ENCODE peak calls at places on chromosomes 7 and 10, in six cellular contexts. P is brain microvascular endothelial cell, R is glutamatergic neuron, Z is neural crest cell, B is RWPE1, Q is neural progenitor cell. S is an unnamed sample.

GRCh38 chr7:23418046-23418445 is 52.2 kb downstream of the IGF2BP3 start:
- DNase-seq in P (no peak), R (no peak), Z (no peak), B (no peak), Q (no peak), S (no peak)

GRCh38 chr7:16619979-16620408 is 25.6 kb downstream of the ANKMY2 start:
- DNase-seq in P (no peak), R (no peak), Z (no peak), B (no peak), Q (no peak), S (no peak)

GRCh38 chr7:68936501-68936900 is 661.8 kb upstream of the AUTS2 start:
- DNase-seq in P (no peak), R (no peak), Z (no peak), B (no peak), Q (no peak), S (no peak)

GRCh38 chr7:920351-921070 is 34.0 kb downstream of the ADAP1 start:
- DNase-seq in P (no peak), R (peak; percentile 10), Z (no peak), B (no peak), Q (no peak), S (no peak)

GRCh38 chr7:90390926-90391325 is 12.3 kb upstream of the CLDN12 start:
- DNase-seq in P (no peak), R (no peak), Z (no peak), B (no peak), Q (no peak), S (no peak)

GRCh38 chr7:117149692-117150091 is 173.2 kb downstream of the WNT2 start:
- DNase-seq in P (no peak), R (no peak), Z (no peak), B (no peak), Q (no peak), S (no peak)

GRCh38 chr10:102917314-102917961 is 656 bp upstream of the CNNM2 start:
- DNase-seq in P (peak; percentile 48), R (peak; percentile 86), Z (peak; percentile 82), B (peak; percentile 70), Q (peak; percentile 95), S (peak; percentile 34)

GRCh38 chr10:124708922-124709520 is 35.2 kb downstream of the FAM53B start:
- DNase-seq in P (peak; percentile 32), R (no peak), Z (no peak), B (no peak), Q (peak; percentile 64), S (no peak)

GRCh38 chr7:101402835-101403234 is 40.2 kb downstream of the COL26A1 start:
- DNase-seq in P (no peak), R (no peak), Z (no peak), B (no peak), Q (no peak), S (no peak)

GRCh38 chr7:1455241-1455939 is 3.9 kb downstream of the MICALL2 start:
- DNase-seq in P (no peak), R (no peak), Z (no peak), B (peak; percentile 87), Q (no peak), S (no peak)

GRCh38 chr10:133270773-133271297 is 5.8 kb downstream of the ADAM8 start:
- DNase-seq in P (no peak), R (no peak), Z (no peak), B (no peak), Q (no peak), S (no peak)

GRCh38 chr7:118111347-118111746 is 72.6 kb upstream of the LSM8 start:
- DNase-seq in P (no peak), R (no peak), Z (no peak), B (no peak), Q (no peak), S (no peak)

GRCh38 chr7:117659453-117660086 is 179.7 kb downstream of the CFTR start:
- DNase-seq in P (peak; percentile 53), R (no peak), Z (no peak), B (no peak), Q (no peak), S (no peak)

GRCh38 chr7:867001-867405 is 9.4 kb upstream of the GET4 start:
- DNase-seq in P (peak; percentile 83), R (no peak), Z (no peak), B (peak; percentile 26), Q (no peak), S (peak; percentile 82)

GRCh38 chr7:152128252-152128651 is 102.8 kb downstream of the GALNT11 start:
- DNase-seq in P (no peak), R (no peak), Z (no peak), B (no peak), Q (no peak), S (no peak)

GRCh38 chr10:89452193-89452592 is 37.8 kb downstream of the IFIT5 start:
- DNase-seq in P (no peak), R (no peak), Z (no peak), B (no peak), Q (no peak), S (no peak)

GRCh38 chr7:66075590-66076458 is at the start of gene ASL:
- DNase-seq in P (peak; percentile 80), R (peak; percentile 96), Z (peak; percentile 90), B (peak; percentile 99), Q (peak; percentile 98), S (peak; percentile 57)
- TF ChIP-seq CTCF in P (peak; percentile 11), R (no peak), Z (peak; percentile 25), B (no peak), Q (no peak), S (peak; percentile 14)

GRCh38 chr10:93415693-93416092 is 66.4 kb downstream of the MYOF start:
- DNase-seq in P (no peak), R (no peak), Z (no peak), B (no peak), Q (no peak), S (no peak)
- TF ChIP-seq CTCF in P (peak; percentile 55), R (peak; percentile 32), Z (peak; percentile 14), B (no peak), Q (peak; percentile 40), S (peak; percentile 31)

GRCh38 chr7:139339698-139340036 is 1.5 kb upstream of the FMC1 start:
- DNase-seq in P (no peak), R (no peak), Z (no peak), B (no peak), Q (no peak), S (no peak)

GRCh38 chr7:139341776-139342244 is 673 bp downstream of the FMC1 start:
- DNase-seq in P (no peak), R (no peak), Z (no peak), B (peak; percentile 81), Q (no peak), S (no peak)

GRCh38 chr7:139340808-139341057 is 404 bp upstream of the FMC1 start:
- DNase-seq in P (peak; percentile 92), R (no peak), Z (no peak), B (no peak), Q (no peak), S (no peak)

GRCh38 chr7:139340037-139340807 is 915 bp upstream of the FMC1 start:
- DNase-seq in P (peak; percentile 99), R (peak; percentile 94), Z (peak; percentile 98), B (peak; percentile 94), Q (peak; percentile 99), S (peak; percentile 99)

GRCh38 chr7:139341058-139341775 is at the start of gene FMC1:
- DNase-seq in P (peak; percentile 88), R (peak; percentile 89), Z (peak; percentile 83), B (peak; percentile 67), Q (peak; percentile 96), S (peak; percentile 86)
- TF ChIP-seq CTCF in P (peak; percentile 49), R (peak; percentile 55), Z (peak; percentile 46), B (no peak), Q (peak; percentile 38), S (peak; percentile 39)

DNA sequence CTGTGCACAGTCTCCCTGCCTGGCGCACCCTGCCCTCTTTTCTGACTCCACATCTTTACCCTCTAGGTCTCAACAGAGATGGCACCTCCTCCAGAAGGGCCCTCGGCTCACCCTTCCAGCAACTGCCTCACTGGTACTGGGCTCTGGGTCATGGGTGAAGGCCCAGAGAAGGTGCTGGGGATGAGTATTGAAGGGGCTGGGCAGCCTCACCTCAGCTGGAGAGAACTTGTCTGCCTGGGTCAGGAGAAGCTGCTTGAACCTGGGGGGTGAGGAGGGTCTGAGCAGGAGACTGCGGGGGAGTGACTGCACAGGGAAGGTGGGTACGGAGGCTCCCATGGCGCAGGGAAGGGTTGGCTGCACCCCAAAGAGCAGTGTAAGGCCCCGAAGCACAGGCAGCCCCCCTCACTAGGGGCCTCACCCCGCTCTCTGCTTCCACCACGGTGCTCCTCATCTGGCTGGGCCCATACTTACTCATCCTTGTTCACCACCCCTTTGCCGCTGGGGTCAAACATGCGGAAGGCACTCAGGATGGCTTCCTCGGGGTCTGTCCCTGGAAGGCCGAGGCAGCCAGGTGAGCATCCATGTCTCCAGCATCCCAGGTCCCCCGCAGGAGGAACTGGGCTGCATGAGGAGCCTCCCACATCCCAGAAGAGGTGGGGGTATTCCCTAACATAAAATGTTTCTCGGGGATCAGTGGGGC is 1.7 kb downstream of the MYL7 start:
- DNase-seq in P (no peak), R (no peak), Z (no peak), B (no peak), Q (no peak), S (no peak)
- TF ChIP-seq CTCF in P (no peak), R (no peak), Z (no peak), B (no peak), Q (no peak), S (no peak)

GRCh38 chr7:148963583-148964509 is 64.5 kb downstream of the PDIA4 start:
- DNase-seq in P (peak; percentile 7), R (no peak), Z (no peak), B (no peak), Q (peak; percentile 26), S (no peak)

GRCh38 chr7:148964510-148965267 is 63.6 kb downstream of the PDIA4 start:
- DNase-seq in P (no peak), R (no peak), Z (no peak), B (no peak), Q (peak; percentile 18), S (no peak)

GRCh38 chr7:148962515-148962822 is 65.8 kb downstream of the PDIA4 start:
- DNase-seq in P (no peak), R (no peak), Z (no peak), B (no peak), Q (no peak), S (no peak)

GRCh38 chr7:148962823-148963582 is 65.3 kb downstream of the PDIA4 start:
- DNase-seq in P (peak; percentile 51), R (peak; percentile 58), Z (no peak), B (no peak), Q (peak; percentile 61), S (peak; percentile 44)

GRCh38 chr7:148967032-148967372 is 61.3 kb downstream of the PDIA4 start:
- DNase-seq in P (no peak), R (no peak), Z (no peak), B (no peak), Q (no peak), S (no peak)
- TF ChIP-seq CTCF in P (no peak), R (peak; percentile 21), Z (no peak), B (peak; percentile 81), Q (no peak), S (no peak)

DNA sequence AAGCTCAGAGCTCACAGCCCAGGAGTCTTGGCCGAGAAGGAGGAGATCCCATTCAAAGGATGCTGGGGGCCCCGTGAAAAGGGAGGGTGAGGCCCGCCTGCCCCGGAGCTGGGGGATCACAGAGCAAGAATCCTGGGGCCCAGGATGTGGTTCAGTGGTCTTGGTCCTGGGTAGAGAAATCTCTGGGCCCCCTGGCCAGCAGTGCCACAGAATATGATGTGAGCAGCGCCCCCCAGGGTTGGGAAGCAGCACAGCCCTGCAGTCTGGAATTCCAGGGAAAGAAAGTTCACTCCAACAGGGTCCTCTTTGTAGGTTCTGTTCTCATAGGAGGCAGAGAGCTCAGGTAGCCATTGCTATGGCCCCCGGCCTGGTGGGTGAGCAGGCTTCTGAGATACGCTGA is 77.6 kb upstream of the GNA12 start:
- DNase-seq in P (no peak), R (peak; percentile 47), Z (peak; percentile 30), B (no peak), Q (peak; percentile 73), S (no peak)
- TF ChIP-seq CTCF in P (peak; percentile 65), R (peak; percentile 69), Z (peak; percentile 48), B (no peak), Q (peak; percentile 78), S (peak; percentile 23)

S was measured in AG04450.